ENCODE peak calls at places on chromosome 1, in four cellular contexts. N, R, D and J are unnamed samples.

GRCh38 chr1:181482521-181483083 is 715 bp upstream of the CACNA1E start:
- DNase-seq in N (no peak), D (no peak), R (peak), J (no peak)

GRCh38 chr1:207888647-207889046 is 22.3 kb downstream of the CD34 start:
- DNase-seq in D (no peak), N (no peak), R (peak), J (no peak)

GRCh38 chr1:6922096-6922931 is 137.1 kb downstream of the CAMTA1 start:
- DNase-seq in N (no peak), D (no peak), R (no peak), J (peak)

GRCh38 chr1:243312962-243313634 is 57.3 kb downstream of the SDCCAG8 start:
- DNase-seq in N (no peak), D (no peak), R (no peak), J (no peak)

GRCh38 chr1:198806861-198807260 is 168.0 kb downstream of the PTPRC start:
- DNase-seq in D (no peak), N (no peak), R (no peak), J (no peak)

GRCh38 chr1:116365353-116365780 is 7.7 kb upstream of the ATP1A1 start:
- DNase-seq in R (no peak), D (no peak), N (no peak), J (no peak)

GRCh38 chr1:109084563-109085517 is 5.7 kb upstream of the TMEM167B start:
- DNase-seq in D (peak), R (no peak), N (no peak), J (no peak)

GRCh38 chr1:193542668-193543067 is 356.3 kb upstream of the B3GALT2 start:
- DNase-seq in R (no peak), N (no peak), D (peak), J (no peak)

GRCh38 chr1:37861151-37861550 is 1.8 kb upstream of the MTF1 start:
- DNase-seq in R (no peak), N (no peak), D (no peak), J (no peak)

DNA sequence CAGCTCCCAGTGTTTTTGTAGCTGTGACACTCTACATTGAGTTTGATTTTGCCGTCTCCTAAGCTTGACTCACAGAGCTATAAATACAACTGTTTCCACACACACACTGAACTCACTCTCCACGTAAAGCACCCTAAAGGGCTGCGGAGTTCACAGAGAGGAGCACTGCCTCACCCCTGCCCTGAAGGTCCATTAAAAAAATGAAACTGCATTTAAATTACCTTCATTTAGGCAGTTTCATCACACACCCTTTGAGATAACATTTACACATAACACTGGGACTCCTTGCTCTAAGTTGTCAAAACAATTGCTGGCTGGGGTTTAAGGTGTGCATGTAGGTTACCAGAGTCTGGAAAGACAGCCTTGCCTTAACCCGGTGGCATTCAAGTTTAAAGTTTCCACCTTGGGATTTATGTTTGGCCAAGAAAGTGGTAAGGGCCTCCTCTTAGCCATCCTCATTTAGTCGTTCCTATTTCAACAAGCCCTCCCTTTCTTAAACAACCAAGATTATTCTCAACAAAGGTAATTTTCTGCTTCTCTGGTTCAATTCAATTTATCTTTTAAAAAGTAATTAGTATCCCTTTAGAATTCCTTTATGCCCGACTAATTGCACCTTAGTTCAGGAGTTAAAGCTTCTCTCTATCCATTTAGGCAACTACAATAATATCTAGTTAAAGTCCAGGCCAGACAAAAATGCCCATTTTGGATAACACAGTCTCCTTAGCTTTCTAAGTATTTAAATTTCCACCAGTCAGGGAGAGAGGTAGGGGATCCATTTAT is 136.9 kb upstream of the MAGI3 start:
- DNase-seq in R (no peak), D (no peak), N (no peak), J (no peak)
- TF ChIP-seq POLR2A in R (no peak), D (no peak), N (no peak), J (no peak)

GRCh38 chr1:25747046-25747705 is 52.8 kb upstream of the SELENON start:
- DNase-seq in N (no peak), D (no peak), R (no peak), J (no peak)

GRCh38 chr1:25755475-25756125 is 44.4 kb upstream of the SELENON start:
- DNase-seq in D (no peak), R (no peak), N (no peak), J (no peak)

GRCh38 chr1:25748531-25749205 is 51.3 kb upstream of the SELENON start:
- DNase-seq in D (no peak), N (no peak), R (no peak), J (no peak)

GRCh38 chr1:25754421-25755195 is 45.4 kb upstream of the SELENON start:
- DNase-seq in R (no peak), D (no peak), N (no peak), J (no peak)

DNA sequence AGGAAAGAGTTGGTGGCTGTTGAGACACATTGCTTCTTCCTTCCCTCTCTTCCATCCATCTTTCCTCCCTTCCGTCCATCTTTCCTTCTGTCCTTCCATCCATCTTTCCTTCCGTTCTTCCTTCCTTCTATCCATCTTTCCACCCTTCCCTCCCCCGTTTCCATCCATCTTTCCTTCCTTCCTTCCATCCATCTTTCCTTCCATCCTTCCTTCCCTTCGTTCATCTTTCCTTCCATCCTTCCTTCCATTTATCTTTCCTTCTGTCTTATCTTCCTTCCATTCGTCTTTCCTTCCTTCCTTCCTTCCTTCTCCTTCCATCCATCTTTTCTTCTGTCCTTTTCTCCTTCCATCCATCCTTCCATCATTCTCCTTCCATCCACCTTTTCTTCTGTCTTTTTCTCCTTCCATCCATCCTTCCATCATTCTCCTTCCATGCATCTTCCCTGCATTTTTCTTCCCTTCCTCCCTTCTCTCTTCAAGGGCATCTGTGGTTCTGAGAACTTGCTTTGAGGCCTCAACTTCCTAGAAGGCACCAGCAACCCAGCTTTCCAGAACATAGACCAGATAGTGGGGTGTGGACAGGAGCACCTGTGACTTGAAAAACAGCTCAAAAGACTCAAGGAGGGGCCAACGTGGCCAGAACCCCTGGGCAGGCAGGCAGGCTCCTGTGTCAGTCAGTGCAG is 48.9 kb upstream of the SELENON start:
- DNase-seq in D (no peak), R (no peak), N (no peak), J (no peak)
- TF ChIP-seq CTCF in D (no peak), R (no peak), N (no peak), J (no peak)

GRCh38 chr1:153612755-153613331 is at the start of gene S100A16:
- DNase-seq in N (peak), R (peak), D (no peak), J (peak)
- TF ChIP-seq POLR2A in N (peak), R (peak), D (peak), J (no peak)

GRCh38 chr1:156616463-156616862 is 2.8 kb upstream of the HAPLN2 start:
- DNase-seq in N (no peak), R (no peak), D (peak), J (no peak)
- TF ChIP-seq CTCF in N (no peak), R (peak), D (no peak), J (no peak)

DNA sequence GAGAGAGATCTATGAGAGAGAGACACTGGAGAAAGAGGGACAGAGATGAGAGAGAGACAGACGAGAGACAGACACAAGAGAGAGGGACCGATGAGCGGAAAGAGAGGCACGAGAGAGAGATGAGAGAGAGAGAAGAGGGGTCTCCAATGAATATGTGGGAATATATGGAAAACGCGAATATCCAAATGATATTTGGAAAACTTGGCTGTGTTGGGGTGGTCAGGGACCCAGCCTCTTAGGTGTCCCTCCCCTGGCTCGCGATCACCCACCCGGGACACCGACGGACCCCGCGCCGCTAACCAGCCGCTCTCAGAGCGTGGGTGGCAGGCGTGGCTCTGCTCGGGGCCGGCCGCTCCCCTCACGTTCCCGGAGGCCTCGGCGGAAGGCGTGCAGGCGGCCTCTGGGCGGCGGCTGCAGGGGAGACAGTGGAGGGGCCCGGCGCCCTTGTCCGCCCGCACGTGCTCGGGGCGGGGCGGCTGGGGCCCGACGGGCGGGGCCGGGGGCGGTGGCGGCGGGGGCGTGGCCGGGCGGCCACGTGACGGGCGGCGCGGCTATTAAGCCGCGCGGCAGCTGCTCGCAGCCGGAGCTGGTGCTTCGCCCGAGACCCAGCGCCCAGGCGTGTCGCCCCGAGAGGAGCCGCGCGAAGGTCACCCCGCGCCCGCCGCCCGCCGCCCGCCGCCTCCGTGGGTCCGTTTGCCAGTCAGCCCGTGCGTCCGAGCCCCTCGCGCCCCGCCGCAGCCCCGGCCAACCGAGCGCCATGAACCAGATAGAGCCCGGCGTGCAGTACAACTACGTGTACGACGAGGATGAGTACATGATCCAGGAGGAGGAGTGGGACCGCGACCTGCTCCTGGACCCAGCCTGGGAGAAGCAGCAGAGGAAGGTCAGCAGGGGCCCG is at the start of gene ACTN2:
- DNase-seq in R (peak), D (no peak), N (no peak), J (peak)
- TF ChIP-seq POLR2A in R (peak), D (no peak), N (no peak), J (no peak)

GRCh38 chr1:228071839-228072657 is 10.5 kb upstream of the ARF1 start:
- DNase-seq in N (no peak), R (no peak), D (no peak), J (peak)
- TF ChIP-seq CTCF in N (no peak), R (no peak), D (no peak), J (no peak)

GRCh38 chr1:12475947-12476346 is 142.1 kb downstream of the DHRS3 start:
- DNase-seq in N (no peak), R (no peak), D (peak), J (no peak)
- TF ChIP-seq POLR2A in N (no peak), R (no peak), D (no peak), J (no peak)

DNA sequence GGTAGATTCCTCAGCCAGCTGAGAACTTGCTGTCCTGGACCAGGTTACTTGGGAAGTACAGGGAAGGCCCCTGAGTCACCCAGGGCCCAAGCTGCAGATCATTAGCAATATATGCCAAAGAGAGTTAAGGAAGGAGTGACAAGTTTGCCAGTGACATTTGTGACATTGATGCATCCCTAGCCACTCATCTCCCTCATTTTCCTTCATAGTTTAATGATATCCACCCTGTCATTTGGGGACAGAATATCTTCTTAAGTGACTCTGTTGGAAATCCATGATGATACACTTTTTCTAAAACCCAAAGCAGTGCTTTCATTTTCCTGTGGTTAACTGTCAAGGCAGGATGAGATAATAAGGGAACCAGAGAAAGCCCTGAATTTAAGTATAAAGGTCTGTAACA is 3.2 kb downstream of the TNN start:
- DNase-seq in D (no peak), R (no peak), N (no peak), J (no peak)
- TF ChIP-seq CTCF in D (no peak), R (no peak), N (no peak), J (no peak)

GRCh38 chr1:161216945-161217712 is 2.0 kb downstream of the FCER1G start:
- DNase-seq in N (no peak), R (no peak), D (peak), J (peak)

GRCh38 chr1:161217831-161218230 is 2.7 kb downstream of the FCER1G start:
- DNase-seq in R (no peak), D (no peak), N (no peak), J (no peak)

GRCh38 chr1:161218301-161219077 is 3.4 kb downstream of the FCER1G start:
- DNase-seq in N (no peak), D (peak), R (no peak), J (no peak)

GRCh38 chr1:161214374-161214773 is 721 bp upstream of the FCER1G start:
- DNase-seq in N (no peak), D (no peak), R (no peak), J (no peak)

GRCh38 chr1:161215079-161215478 is at the start of gene FCER1G:
- DNase-seq in D (no peak), N (no peak), R (peak), J (peak)
- TF ChIP-seq POLR2A in D (no peak), N (no peak), R (peak), J (no peak)